ENCODE peak calls at places on chromosomes 16 and 17, in six cellular contexts. One of them, this sample, is unnamed.

GRCh38 chr16:11575223-11575589 is 11.5 kb downstream of the LITAF start:
- ATAC-seq in stimulated activated naive CD8-positive, alpha-beta T cell treated with anti-CD3 and anti-CD28 coated beads, Interleukin-15, Interleukin-2, amounts not matched to agents 100 U/mL and 50 U/mL, for 24 hours: peak
- ATAC-seq in naive B cell: no peak
- ATAC-seq in left lobe of liver: peak
- ATAC-seq in IMR-90: no peak
- ATAC-seq in activated T-cell treated with anti-CD3 and anti-CD28 coated beads, Interleukin-2, amount 50 U/mL, for 72 hours: peak
- ATAC-seq in this sample: no peak

GRCh38 chr17:76441681-76442340 is 11.1 kb downstream of the UBE2O start:
- ATAC-seq in stimulated activated naive CD8-positive, alpha-beta T cell treated with anti-CD3 and anti-CD28 coated beads, Interleukin-15, Interleukin-2, amounts not matched to agents 100 U/mL and 50 U/mL, for 24 hours: no peak
- ATAC-seq in naive B cell: no peak
- ATAC-seq in left lobe of liver: no peak
- ATAC-seq in IMR-90: no peak
- ATAC-seq in activated T-cell treated with anti-CD3 and anti-CD28 coated beads, Interleukin-2, amount 50 U/mL, for 72 hours: no peak
- ATAC-seq in this sample: no peak

GRCh38 chr17:42526031-42526444 is 10.0 kb upstream of the NAGLU start:
- ATAC-seq in stimulated activated naive CD8-positive, alpha-beta T cell treated with anti-CD3 and anti-CD28 coated beads, Interleukin-15, Interleukin-2, amounts not matched to agents 100 U/mL and 50 U/mL, for 24 hours: no peak
- ATAC-seq in naive B cell: no peak
- ATAC-seq in left lobe of liver: no peak
- ATAC-seq in IMR-90: peak
- ATAC-seq in activated T-cell treated with anti-CD3 and anti-CD28 coated beads, Interleukin-2, amount 50 U/mL, for 72 hours: no peak
- ATAC-seq in this sample: peak

GRCh38 chr17:57166803-57167202 is 81.8 kb downstream of the AKAP1 start:
- ATAC-seq in stimulated activated naive CD8-positive, alpha-beta T cell treated with anti-CD3 and anti-CD28 coated beads, Interleukin-15, Interleukin-2, amounts not matched to agents 100 U/mL and 50 U/mL, for 24 hours: peak
- ATAC-seq in naive B cell: no peak
- ATAC-seq in left lobe of liver: no peak
- ATAC-seq in IMR-90: no peak
- ATAC-seq in activated T-cell treated with anti-CD3 and anti-CD28 coated beads, Interleukin-2, amount 50 U/mL, for 72 hours: no peak
- ATAC-seq in this sample: no peak

GRCh38 chr16:82638095-82638798 is 11.5 kb downstream of the CDH13 start:
- ATAC-seq in stimulated activated naive CD8-positive, alpha-beta T cell treated with anti-CD3 and anti-CD28 coated beads, Interleukin-15, Interleukin-2, amounts not matched to agents 100 U/mL and 50 U/mL, for 24 hours: no peak
- ATAC-seq in naive B cell: no peak
- ATAC-seq in left lobe of liver: no peak
- ATAC-seq in IMR-90: peak
- ATAC-seq in activated T-cell treated with anti-CD3 and anti-CD28 coated beads, Interleukin-2, amount 50 U/mL, for 72 hours: no peak
- ATAC-seq in this sample: peak

GRCh38 chr17:43341705-43342600 is 56.8 kb upstream of the ARL4D start:
- ATAC-seq in stimulated activated naive CD8-positive, alpha-beta T cell treated with anti-CD3 and anti-CD28 coated beads, Interleukin-15, Interleukin-2, amounts not matched to agents 100 U/mL and 50 U/mL, for 24 hours: peak
- ATAC-seq in naive B cell: no peak
- ATAC-seq in left lobe of liver: no peak
- ATAC-seq in IMR-90: peak
- ATAC-seq in activated T-cell treated with anti-CD3 and anti-CD28 coated beads, Interleukin-2, amount 50 U/mL, for 72 hours: peak
- ATAC-seq in this sample: peak

GRCh38 chr16:71421911-71422310 is 19.9 kb downstream of the TLE7 start:
- ATAC-seq in stimulated activated naive CD8-positive, alpha-beta T cell treated with anti-CD3 and anti-CD28 coated beads, Interleukin-15, Interleukin-2, amounts not matched to agents 100 U/mL and 50 U/mL, for 24 hours: no peak
- ATAC-seq in naive B cell: no peak
- ATAC-seq in left lobe of liver: peak
- ATAC-seq in IMR-90: no peak
- ATAC-seq in activated T-cell treated with anti-CD3 and anti-CD28 coated beads, Interleukin-2, amount 50 U/mL, for 72 hours: no peak
- ATAC-seq in this sample: no peak

GRCh38 chr17:79671387-79671752 is 59.4 kb upstream of the ENPP7 start:
- ATAC-seq in stimulated activated naive CD8-positive, alpha-beta T cell treated with anti-CD3 and anti-CD28 coated beads, Interleukin-15, Interleukin-2, amounts not matched to agents 100 U/mL and 50 U/mL, for 24 hours: no peak
- ATAC-seq in naive B cell: no peak
- ATAC-seq in left lobe of liver: no peak
- ATAC-seq in IMR-90: no peak
- ATAC-seq in activated T-cell treated with anti-CD3 and anti-CD28 coated beads, Interleukin-2, amount 50 U/mL, for 72 hours: no peak
- ATAC-seq in this sample: no peak

GRCh38 chr17:2709173-2709661 is 2.3 kb downstream of the CLUH start:
- ATAC-seq in stimulated activated naive CD8-positive, alpha-beta T cell treated with anti-CD3 and anti-CD28 coated beads, Interleukin-15, Interleukin-2, amounts not matched to agents 100 U/mL and 50 U/mL, for 24 hours: no peak
- ATAC-seq in naive B cell: no peak
- ATAC-seq in left lobe of liver: peak
- ATAC-seq in IMR-90: no peak
- ATAC-seq in activated T-cell treated with anti-CD3 and anti-CD28 coated beads, Interleukin-2, amount 50 U/mL, for 72 hours: no peak
- ATAC-seq in this sample: no peak

GRCh38 chr17:79630821-79631639 is 20.2 kb upstream of the RBFOX3 start:
- ATAC-seq in stimulated activated naive CD8-positive, alpha-beta T cell treated with anti-CD3 and anti-CD28 coated beads, Interleukin-15, Interleukin-2, amounts not matched to agents 100 U/mL and 50 U/mL, for 24 hours: no peak
- ATAC-seq in naive B cell: no peak
- ATAC-seq in left lobe of liver: no peak
- ATAC-seq in IMR-90: no peak
- ATAC-seq in activated T-cell treated with anti-CD3 and anti-CD28 coated beads, Interleukin-2, amount 50 U/mL, for 72 hours: no peak
- ATAC-seq in this sample: no peak

GRCh38 chr16:65845466-65846209 is 520.9 kb upstream of the CDH5 start:
- ATAC-seq in stimulated activated naive CD8-positive, alpha-beta T cell treated with anti-CD3 and anti-CD28 coated beads, Interleukin-15, Interleukin-2, amounts not matched to agents 100 U/mL and 50 U/mL, for 24 hours: no peak
- ATAC-seq in naive B cell: no peak
- ATAC-seq in left lobe of liver: peak
- ATAC-seq in IMR-90: peak
- ATAC-seq in activated T-cell treated with anti-CD3 and anti-CD28 coated beads, Interleukin-2, amount 50 U/mL, for 72 hours: no peak
- ATAC-seq in this sample: peak

GRCh38 chr16:53435066-53435688 is 906 bp downstream of the RBL2 start:
- ATAC-seq in stimulated activated naive CD8-positive, alpha-beta T cell treated with anti-CD3 and anti-CD28 coated beads, Interleukin-15, Interleukin-2, amounts not matched to agents 100 U/mL and 50 U/mL, for 24 hours: peak
- ATAC-seq in naive B cell: peak
- ATAC-seq in left lobe of liver: peak
- ATAC-seq in IMR-90: peak
- ATAC-seq in activated T-cell treated with anti-CD3 and anti-CD28 coated beads, Interleukin-2, amount 50 U/mL, for 72 hours: peak
- ATAC-seq in this sample: peak

GRCh38 chr16:30088832-30089624 is 2.7 kb downstream of the TBX6 start:
- ATAC-seq in stimulated activated naive CD8-positive, alpha-beta T cell treated with anti-CD3 and anti-CD28 coated beads, Interleukin-15, Interleukin-2, amounts not matched to agents 100 U/mL and 50 U/mL, for 24 hours: no peak
- ATAC-seq in naive B cell: no peak
- ATAC-seq in left lobe of liver: no peak
- ATAC-seq in IMR-90: no peak
- ATAC-seq in activated T-cell treated with anti-CD3 and anti-CD28 coated beads, Interleukin-2, amount 50 U/mL, for 72 hours: no peak
- ATAC-seq in this sample: no peak

GRCh38 chr17:28744104-28744801 is 442 bp downstream of the TRAF4 start:
- ATAC-seq in stimulated activated naive CD8-positive, alpha-beta T cell treated with anti-CD3 and anti-CD28 coated beads, Interleukin-15, Interleukin-2, amounts not matched to agents 100 U/mL and 50 U/mL, for 24 hours: peak
- ATAC-seq in naive B cell: peak
- ATAC-seq in left lobe of liver: peak
- ATAC-seq in IMR-90: peak
- ATAC-seq in activated T-cell treated with anti-CD3 and anti-CD28 coated beads, Interleukin-2, amount 50 U/mL, for 72 hours: peak
- ATAC-seq in this sample: no peak

GRCh38 chr17:59853168-59853918 is 39.4 kb downstream of the TUBD1 start:
- ATAC-seq in stimulated activated naive CD8-positive, alpha-beta T cell treated with anti-CD3 and anti-CD28 coated beads, Interleukin-15, Interleukin-2, amounts not matched to agents 100 U/mL and 50 U/mL, for 24 hours: peak
- ATAC-seq in naive B cell: peak
- ATAC-seq in left lobe of liver: peak
- ATAC-seq in IMR-90: peak
- ATAC-seq in activated T-cell treated with anti-CD3 and anti-CD28 coated beads, Interleukin-2, amount 50 U/mL, for 72 hours: peak
- ATAC-seq in this sample: peak

GRCh38 chr17:59361916-59362810 is 30.7 kb downstream of the YPEL2 start:
- ATAC-seq in stimulated activated naive CD8-positive, alpha-beta T cell treated with anti-CD3 and anti-CD28 coated beads, Interleukin-15, Interleukin-2, amounts not matched to agents 100 U/mL and 50 U/mL, for 24 hours: peak
- ATAC-seq in naive B cell: peak
- ATAC-seq in left lobe of liver: no peak
- ATAC-seq in IMR-90: peak
- ATAC-seq in activated T-cell treated with anti-CD3 and anti-CD28 coated beads, Interleukin-2, amount 50 U/mL, for 72 hours: peak
- ATAC-seq in this sample: peak

GRCh38 chr16:80569440-80570105 is 28.8 kb downstream of the DYNLRB2 start:
- ATAC-seq in stimulated activated naive CD8-positive, alpha-beta T cell treated with anti-CD3 and anti-CD28 coated beads, Interleukin-15, Interleukin-2, amounts not matched to agents 100 U/mL and 50 U/mL, for 24 hours: peak
- ATAC-seq in naive B cell: no peak
- ATAC-seq in left lobe of liver: no peak
- ATAC-seq in IMR-90: no peak
- ATAC-seq in activated T-cell treated with anti-CD3 and anti-CD28 coated beads, Interleukin-2, amount 50 U/mL, for 72 hours: peak
- ATAC-seq in this sample: no peak

GRCh38 chr16:88491560-88492310 is 38.7 kb downstream of the ZFPM1 start:
- ATAC-seq in stimulated activated naive CD8-positive, alpha-beta T cell treated with anti-CD3 and anti-CD28 coated beads, Interleukin-15, Interleukin-2, amounts not matched to agents 100 U/mL and 50 U/mL, for 24 hours: no peak
- ATAC-seq in naive B cell: no peak
- ATAC-seq in left lobe of liver: peak
- ATAC-seq in IMR-90: no peak
- ATAC-seq in activated T-cell treated with anti-CD3 and anti-CD28 coated beads, Interleukin-2, amount 50 U/mL, for 72 hours: no peak
- ATAC-seq in this sample: no peak

This sample was measured in SK-N-SH treated with all-trans-retinoic acid at 6 μM for 48 hours.